ENCODE peak calls at places on chromosomes 3 and 15, in eight cellular contexts. F, Z, L, U, Q, C, J and W are unnamed samples.

GRCh38 chr15:59172289-59172901 is 34.2 kb upstream of the LDHAL6B start:
- DNase-seq in Z (no peak), U (no peak), Q (no peak), J (no peak), C (no peak), L (no peak), F (no peak), W (no peak)

GRCh38 chr3:100912976-100913375 is 80.2 kb downstream of the ABI3BP start:
- DNase-seq in U (no peak), F (no peak), Z (no peak), C (no peak), J (no peak), L (no peak), Q (no peak), W (no peak)

GRCh38 chr3:143171656-143172055 is 52.1 kb downstream of the CHST2 start:
- DNase-seq in C (no peak), Q (no peak), L (no peak), Z (peak), J (no peak), F (no peak), U (no peak), W (no peak)

GRCh38 chr3:183518446-183519185 is 36.9 kb downstream of the KLHL6 start:
- DNase-seq in Q (no peak), C (no peak), Z (no peak), F (no peak), L (no peak), J (no peak), U (peak), W (peak)

GRCh38 chr15:79682285-79682684 is 214.5 kb downstream of the MTHFS start:
- DNase-seq in C (peak), Q (no peak), J (no peak), U (peak), L (no peak), F (no peak), Z (peak), W (no peak)

GRCh38 chr3:119033393-119034255 is 1.0 kb downstream of the IGSF11 start:
- DNase-seq in L (no peak), U (no peak), Q (no peak), J (no peak), F (no peak), C (no peak), Z (no peak), W (no peak)

GRCh38 chr15:40823572-40824343 is 4.8 kb downstream of the PPP1R14D start:
- DNase-seq in U (peak), Z (no peak), J (peak), F (no peak), L (no peak), C (no peak), Q (no peak), W (no peak)

GRCh38 chr15:31463521-31464102 is 137.0 kb downstream of the KLF13 start:
- DNase-seq in Z (no peak), J (no peak), F (no peak), C (no peak), U (no peak), Q (no peak), L (no peak), W (no peak)

GRCh38 chr3:138434276-138434874 is at the start of gene ESYT3:
- DNase-seq in C (peak), F (no peak), L (no peak), J (no peak), U (peak), Z (peak), Q (peak), W (peak)

GRCh38 chr15:78565951-78566774 is 843 bp downstream of the CHRNA5 start:
- DNase-seq in L (no peak), Z (peak), F (no peak), Q (peak), U (peak), J (peak), C (peak), W (peak)
- TF ChIP-seq CTCF in L (no peak), Z (peak), F (no peak), Q (no peak), U (peak), J (no peak), C (peak), W (peak)

DNA sequence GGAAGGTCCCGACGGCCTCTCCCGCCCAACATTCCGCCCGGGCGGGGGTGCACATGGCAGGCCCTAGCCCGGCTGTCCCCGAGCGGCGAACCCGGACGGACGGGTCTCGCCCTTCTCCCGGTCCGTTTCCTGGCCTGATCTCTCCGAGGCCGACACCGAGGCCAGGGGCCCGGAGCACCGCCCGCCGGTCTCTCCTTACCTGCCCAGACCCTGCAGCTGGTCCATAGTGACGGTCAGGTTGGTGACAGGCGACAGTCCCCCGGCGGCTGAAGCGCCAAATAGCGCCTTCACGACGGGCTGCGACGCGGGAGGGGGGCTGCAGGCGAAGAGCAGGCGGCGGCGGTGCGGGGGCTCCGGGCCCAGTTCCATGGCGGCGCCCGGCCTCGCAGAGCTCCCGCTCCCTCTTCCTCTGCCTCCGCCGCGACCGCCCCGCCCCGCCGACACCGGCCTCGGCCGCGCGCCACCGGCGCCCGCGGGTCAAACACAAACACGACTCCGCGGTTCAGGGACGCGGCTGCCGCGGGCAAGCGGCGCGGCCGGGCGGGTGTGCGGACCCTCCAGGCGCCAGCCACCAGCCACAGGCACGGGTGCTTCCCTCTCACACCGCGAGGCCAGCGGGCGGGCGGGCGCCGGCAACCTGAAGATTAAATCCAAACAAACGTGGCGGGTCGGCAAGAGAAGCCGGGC is 495 bp downstream of the CDC25A start:
- DNase-seq in Z (no peak), C (peak), J (no peak), U (peak), Q (peak), L (peak), F (peak), W (no peak)
- TF ChIP-seq CTCF in Z (no peak), C (no peak), J (no peak), U (no peak), Q (no peak), L (no peak), F (no peak), W (no peak)

DNA sequence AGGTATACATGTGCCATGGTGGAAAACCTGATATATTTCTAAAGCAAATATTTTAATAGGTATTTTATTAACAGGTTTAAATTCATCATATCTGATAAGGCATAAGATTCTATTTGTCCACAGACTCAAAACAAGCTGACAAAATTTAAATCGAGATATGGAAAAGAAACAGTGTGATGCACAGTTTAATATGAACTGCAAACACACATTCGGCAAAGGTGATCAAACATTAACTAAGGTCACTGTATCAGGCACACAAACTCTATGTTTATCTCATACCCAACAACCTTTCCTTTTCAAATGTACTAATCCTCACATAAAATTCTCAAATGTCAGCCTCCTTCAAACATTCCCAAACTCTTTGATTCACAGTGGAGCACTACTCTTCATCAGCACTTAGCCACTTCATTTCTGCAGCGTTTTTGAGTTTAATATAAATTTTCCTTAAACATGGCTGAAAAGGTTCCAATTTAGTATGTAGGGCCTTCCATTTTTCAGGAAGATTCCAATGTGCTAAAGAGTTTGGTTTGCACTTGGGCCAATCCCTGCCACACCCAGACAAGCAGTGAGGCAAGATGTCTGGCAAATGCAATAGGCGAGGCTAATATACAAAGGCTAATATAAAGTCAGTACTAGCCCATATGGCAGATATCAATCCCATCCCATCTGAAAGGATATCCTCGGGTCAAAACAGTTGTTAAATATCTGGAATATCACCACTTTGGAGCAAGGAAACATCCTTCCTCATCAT is 84.6 kb downstream of the GBE1 start:
- DNase-seq in J (no peak), U (peak), C (no peak), Z (no peak), L (no peak), Q (no peak), F (no peak), W (no peak)
- TF ChIP-seq CTCF in J (no peak), U (no peak), C (no peak), Z (no peak), L (no peak), Q (no peak), F (no peak), W (no peak)

DNA sequence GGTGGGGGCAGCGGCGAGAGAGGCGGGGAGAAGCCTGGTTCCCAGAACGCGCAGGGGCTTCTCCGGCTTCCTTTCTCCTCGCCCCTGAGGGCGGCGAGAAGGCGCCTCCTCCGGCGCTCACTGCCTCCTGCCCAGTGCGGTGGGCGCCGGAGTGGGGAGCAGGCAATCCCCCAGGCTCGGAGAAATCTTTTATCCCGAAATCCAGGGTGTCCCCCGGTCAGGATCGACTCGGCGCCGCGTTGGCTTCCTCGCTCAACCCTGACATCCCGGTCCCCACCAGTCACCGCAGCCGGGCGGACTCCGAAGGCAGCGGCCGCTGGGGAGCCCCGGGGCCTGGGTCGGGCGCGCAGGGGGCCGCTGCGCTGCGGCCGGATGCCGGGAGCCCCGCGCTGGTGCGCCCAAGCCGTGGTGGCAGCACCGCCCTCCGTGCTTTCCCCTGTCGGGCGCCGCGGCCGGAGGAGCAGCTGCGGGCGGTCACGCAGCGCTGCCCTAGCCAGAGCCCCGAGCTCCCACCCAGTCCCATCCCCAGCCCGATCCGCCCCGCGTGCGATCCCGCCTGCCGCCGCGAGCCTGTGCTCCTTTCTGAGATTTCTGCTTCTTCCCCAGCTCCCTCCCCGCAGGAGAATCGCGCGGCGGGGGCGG is 827 bp upstream of the CACNA2D3 start:
- DNase-seq in Q (no peak), C (peak), J (no peak), F (no peak), L (peak), U (no peak), Z (no peak), W (peak)
- TF ChIP-seq CTCF in Q (no peak), C (no peak), J (no peak), F (no peak), L (no peak), U (no peak), Z (no peak), W (no peak)

GRCh38 chr15:96346409-96346808 is 15.9 kb downstream of the NR2F2 start:
- DNase-seq in F (no peak), J (no peak), U (peak), C (no peak), Q (no peak), Z (no peak), L (no peak), W (no peak)

GRCh38 chr15:96344706-96345559 is 14.4 kb downstream of the NR2F2 start:
- DNase-seq in Z (no peak), L (no peak), U (peak), J (no peak), C (no peak), Q (peak), F (no peak), W (no peak)

GRCh38 chr15:96347181-96348111 is 16.9 kb downstream of the NR2F2 start:
- DNase-seq in Z (no peak), C (no peak), U (peak), Q (peak), J (no peak), L (no peak), F (no peak), W (peak)

GRCh38 chr15:96344120-96344705 is 13.7 kb downstream of the NR2F2 start:
- DNase-seq in Q (peak), J (no peak), L (no peak), Z (no peak), U (peak), F (no peak), C (no peak), W (no peak)

DNA sequence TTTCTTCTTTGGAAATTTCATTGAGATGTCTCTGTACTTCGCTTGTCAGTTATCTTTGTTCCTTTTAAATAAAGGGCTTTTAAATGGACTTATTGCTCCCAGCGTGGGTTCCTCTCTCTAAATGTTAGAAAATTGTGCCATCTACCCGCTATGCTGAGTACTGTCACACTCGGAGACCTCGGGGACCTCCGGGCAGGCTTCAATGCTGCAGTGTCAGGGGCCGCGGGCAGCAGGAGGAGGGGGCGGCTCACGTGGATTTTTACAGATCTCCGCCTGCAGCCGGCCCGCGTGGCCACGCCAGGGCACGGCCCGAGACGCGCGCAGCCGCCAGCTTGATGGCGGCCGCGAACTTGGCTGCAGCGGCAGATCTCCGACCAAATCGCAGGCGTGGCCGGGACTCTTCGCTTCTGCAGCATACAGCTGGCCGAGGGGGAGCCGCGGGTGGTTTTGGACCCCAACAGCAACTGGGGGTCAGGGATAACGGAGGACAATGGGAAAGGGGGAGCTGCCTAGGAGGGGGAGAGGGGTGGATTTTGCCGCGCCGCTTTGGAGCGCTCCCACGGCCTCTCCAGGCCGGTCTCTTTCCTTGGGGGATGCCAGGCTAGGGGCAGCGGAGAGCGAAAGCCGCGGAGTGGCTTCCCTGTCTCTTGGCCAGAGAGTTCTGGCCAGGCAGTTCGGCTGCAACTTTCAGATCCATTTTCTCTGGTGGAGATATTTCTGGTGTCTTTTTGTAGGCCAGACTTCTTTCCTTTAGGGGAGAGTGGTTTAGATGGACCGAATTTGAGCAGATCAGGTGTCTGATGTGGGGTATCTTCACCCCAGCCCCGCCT is 15.3 kb downstream of the NR2F2 start:
- DNase-seq in L (peak), C (peak), J (no peak), U (peak), F (no peak), Q (peak), Z (peak), W (peak)
- TF ChIP-seq CTCF in L (peak), C (peak), J (peak), U (peak), F (no peak), Q (peak), Z (peak), W (peak)

GRCh38 chr3:163785693-163786092 is 1292.6 kb downstream of the SI start:
- DNase-seq in L (peak), F (no peak), Q (peak), U (no peak), Z (no peak), J (peak), C (no peak), W (peak)
- TF ChIP-seq CTCF in L (peak), F (no peak), Q (peak), U (peak), Z (no peak), J (peak), C (no peak), W (peak)

DNA sequence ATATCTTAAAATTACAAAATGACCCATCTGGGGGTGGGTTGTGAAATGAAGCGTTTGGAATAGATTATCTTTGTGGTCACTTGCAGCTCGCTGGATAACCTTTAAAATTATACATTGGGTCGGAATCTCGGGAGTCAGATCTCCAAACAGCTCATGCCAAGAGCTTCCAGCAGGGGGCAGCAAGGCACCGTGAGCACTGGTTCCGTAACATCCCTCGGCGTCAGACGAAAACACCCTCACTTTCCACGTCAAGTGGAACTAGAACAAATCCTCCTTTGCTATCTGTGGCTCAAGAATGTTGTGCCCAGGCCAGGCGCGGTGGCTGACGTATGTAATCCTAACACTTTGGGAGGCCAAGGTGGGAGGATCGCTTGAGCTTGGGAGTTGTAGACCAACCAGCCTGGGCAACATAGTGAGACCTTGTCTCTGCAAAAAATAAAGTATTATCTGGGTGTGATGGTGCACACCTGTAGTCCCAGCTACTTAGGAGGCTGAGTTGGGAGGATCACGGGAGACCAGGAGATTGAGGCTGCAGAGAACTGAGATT is 31.1 kb downstream of the UMPS start:
- DNase-seq in L (peak), Z (peak), Q (peak), F (peak), C (peak), J (peak), U (peak), W (peak)
- TF ChIP-seq CTCF in L (peak), Z (peak), Q (peak), F (peak), C (peak), J (peak), U (peak), W (peak)